ENCODE peak calls at places on chromosomes 6 and 20, in four cellular contexts. Y is sigmoid colon; F is stimulated activated CD4-positive, alpha-beta T cell treated with anti-CD3 and anti-CD28 coated beads, Interleukin-4, amount 100 ng/mL, for 1 hour; M is GM12878. K is an unnamed sample.

GRCh38 chr20:34925341-34925740 is 30.3 kb downstream of the GSS start:
- DNase-seq in Y (no peak), F (no peak), M (no peak), K (no peak)

GRCh38 chr6:83193747-83194582 is 808 bp downstream of the RWDD2A start:
- DNase-seq in Y (peak), F (peak), M (no peak), K (peak)

GRCh38 chr6:113755449-113756289 is 101.5 kb upstream of the MARCKS start:
- DNase-seq in Y (no peak), F (no peak), M (peak), K (no peak)

GRCh38 chr6:161836643-161837448 is 563.0 kb upstream of the AGPAT4 start:
- DNase-seq in Y (no peak), F (no peak), M (no peak), K (no peak)

GRCh38 chr6:157143171-157143884 is 180.0 kb downstream of the TMEM242 start:
- DNase-seq in Y (no peak), F (no peak), M (no peak), K (no peak)

GRCh38 chr6:341914-342831 is 49.4 kb upstream of the IRF4 start:
- DNase-seq in Y (no peak), F (no peak), M (peak), K (no peak)

GRCh38 chr6:97465877-97466710 is 183.1 kb upstream of the MMS22L start:
- DNase-seq in Y (no peak), F (no peak), M (no peak), K (no peak)

GRCh38 chr6:7110092-7110792 is 2.5 kb downstream of the RREB1 start:
- DNase-seq in Y (no peak), F (no peak), M (no peak), K (no peak)

GRCh38 chr6:56794421-56794820 is 151.7 kb upstream of the DST start:
- DNase-seq in Y (no peak), F (no peak), M (peak), K (no peak)

GRCh38 chr6:25138697-25139051 is 140.5 kb upstream of the CARMIL1 start:
- DNase-seq in Y (no peak), F (no peak), M (no peak), K (no peak)

GRCh38 chr20:38144608-38145093 is 20.4 kb downstream of the TGM2 start:
- DNase-seq in Y (no peak), F (no peak), M (no peak), K (no peak)

GRCh38 chr20:47196091-47197081 is 160.1 kb downstream of the ZMYND8 start:
- DNase-seq in Y (peak), F (peak), M (peak), K (peak)

GRCh38 chr6:158879180-158879579 is 60.0 kb upstream of the EZR start:
- DNase-seq in Y (no peak), F (no peak), M (no peak), K (no peak)

K was measured in mesenteric fat pad.